ENCODE peak calls at places on chromosome 18, in four cellular contexts. N is BJ, C is spleen, R is IMR-90. P is an unnamed sample. For H3K27me3, the result is how much of the 10 kb centered on the place peaks cover.

GRCh38 chr18:48045744-48046143 is 115.3 kb upstream of the SMAD2 start:
- DNase-seq in N (no peak), C (peak), R (no peak), P (no peak)

GRCh38 chr18:49591775-49592174 is 29.9 kb downstream of the LIPG start:
- DNase-seq in N (no peak), C (no peak), R (no peak), P (no peak)

GRCh38 chr18:51137051-51137729 is 60.3 kb downstream of the MEX3C start:
- DNase-seq in N (no peak), R (no peak), C (no peak), P (no peak)

GRCh38 chr18:77133051-77133919 is 702 bp upstream of the MBP start:
- DNase-seq in R (no peak), C (peak), N (no peak), P (no peak)

GRCh38 chr18:76246579-76246978 is 248.5 kb downstream of the ZNF516 start:
- DNase-seq in N (no peak), C (no peak), R (no peak), P (no peak)

GRCh38 chr18:57561728-57562423 is 24.6 kb downstream of the FECH start:
- DNase-seq in N (no peak), R (peak), C (no peak), P (peak)

GRCh38 chr18:11802160-11802559 is 49.1 kb upstream of the CHMP1B start:
- DNase-seq in N (no peak), C (no peak), R (no peak), P (no peak)

GRCh38 chr18:2540575-2540974 is 30.7 kb downstream of the METTL4 start:
- DNase-seq in R (no peak), N (no peak), C (no peak), P (no peak)

GRCh38 chr18:48541026-48541746 is 2.4 kb downstream of the CTIF start:
- DNase-seq in C (peak), N (no peak), R (peak), P (no peak)

GRCh38 chr18:5142859-5143258 is 54.2 kb downstream of the AKAIN1 start:
- DNase-seq in C (no peak), R (no peak), N (no peak), P (no peak)

GRCh38 chr18:5144629-5145028 is 52.4 kb downstream of the AKAIN1 start:
- DNase-seq in C (no peak), N (no peak), R (no peak), P (no peak)

GRCh38 chr18:5146093-5146492 is 51.0 kb downstream of the AKAIN1 start:
- DNase-seq in C (no peak), N (no peak), R (no peak), P (no peak)

GRCh38 chr18:5142131-5142530 is 54.9 kb downstream of the AKAIN1 start:
- DNase-seq in C (no peak), R (no peak), N (no peak), P (no peak)

GRCh38 chr18:5145168-5145857 is 51.7 kb downstream of the AKAIN1 start:
- DNase-seq in R (no peak), C (no peak), N (no peak), P (no peak)
- TF ChIP-seq CTCF in R (no peak), C (no peak), N (no peak), P (no peak)

DNA sequence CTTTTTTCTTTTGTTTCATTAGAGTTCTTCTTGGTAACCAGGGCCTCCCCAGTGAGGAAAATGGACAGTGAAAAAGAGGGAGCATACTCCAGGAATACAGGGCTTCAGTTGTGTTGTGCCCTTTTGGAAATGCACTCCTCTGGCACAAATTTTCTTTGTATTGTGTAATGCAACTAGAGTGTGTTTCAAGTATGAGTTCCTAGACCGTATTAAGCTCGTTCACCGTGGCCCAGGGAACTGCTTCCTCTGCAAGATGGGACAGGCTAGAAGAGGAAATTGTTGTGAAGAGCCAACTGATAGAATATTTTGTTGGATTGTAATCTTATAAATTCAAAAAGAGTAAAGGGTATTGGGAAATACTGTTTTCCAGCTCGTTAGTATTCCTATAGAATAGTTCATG is 137.2 kb upstream of the TTC39C start:
- DNase-seq in R (no peak), N (no peak), C (no peak), P (no peak)
- H3K4me3 ChIP-seq in R (no peak), N (no peak), C (no peak), P (no peak)

DNA sequence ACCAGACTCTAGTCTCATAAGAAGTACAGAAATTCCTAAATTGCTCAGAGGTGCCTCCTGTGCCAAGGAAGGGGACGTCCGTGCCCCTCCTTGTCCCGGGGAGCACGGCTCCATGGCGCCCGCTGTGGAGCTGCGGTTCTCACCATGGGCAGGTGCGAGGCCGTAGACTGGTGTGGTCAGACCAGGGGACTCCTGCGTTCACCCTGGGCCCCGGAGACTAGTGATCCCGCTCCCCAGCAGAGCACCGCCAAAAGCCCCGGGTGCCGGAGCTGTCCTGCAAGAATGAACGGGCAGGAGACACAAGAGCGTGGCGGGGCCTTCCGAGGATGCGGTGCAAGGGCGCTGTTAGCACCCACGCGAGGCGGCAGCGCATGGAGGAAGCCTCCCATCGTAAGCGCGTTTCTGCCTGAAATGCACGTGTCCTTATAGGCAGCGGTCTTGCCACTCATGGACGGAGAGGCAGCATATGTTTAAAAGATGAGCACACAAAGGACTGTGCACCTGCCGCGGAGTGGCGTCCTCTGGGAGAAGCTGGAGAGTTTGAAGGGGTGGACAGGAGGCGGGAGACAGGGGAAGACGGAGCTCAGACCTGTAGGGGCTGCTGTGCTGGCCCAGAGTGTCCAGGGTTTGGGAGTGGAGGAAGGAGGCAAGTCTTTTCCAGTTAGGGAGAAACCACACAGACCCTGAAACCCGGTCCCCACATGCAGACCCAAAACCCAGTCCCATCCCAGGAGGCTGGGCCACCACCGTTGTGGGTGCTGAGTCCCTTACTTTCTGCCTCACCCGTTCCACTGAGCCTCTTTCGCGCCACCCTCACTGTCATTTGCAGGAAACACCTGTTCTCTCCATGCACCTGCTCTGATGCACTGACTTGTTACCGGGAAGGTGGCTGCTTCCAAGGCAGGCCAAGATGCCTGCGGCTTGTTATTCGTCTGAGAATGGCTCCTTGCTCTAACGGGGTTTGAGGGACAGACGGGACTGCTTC is 7.5 kb upstream of the KCNG2 start:
- DNase-seq in R (no peak), C (peak), N (no peak), P (no peak)
- H3K27me3 ChIP-seq in R (under half), C (half or more), N (under half), P (under half)

GRCh38 chr18:62634991-62635630 is 80.2 kb upstream of the PHLPP1 start:
- DNase-seq in C (no peak), N (no peak), R (no peak), P (peak)
- TF ChIP-seq CTCF in C (no peak), N (no peak), R (no peak), P (no peak)

GRCh38 chr18:34023471-34023870 is 201.2 kb downstream of the NOL4 start:
- DNase-seq in C (no peak), R (peak), N (no peak), P (peak)

GRCh38 chr18:34018358-34018757 is 206.4 kb downstream of the NOL4 start:
- DNase-seq in R (no peak), N (no peak), C (no peak), P (no peak)
- H3K4me3 ChIP-seq in R (no peak), N (no peak), C (no peak), P (no peak)

DNA sequence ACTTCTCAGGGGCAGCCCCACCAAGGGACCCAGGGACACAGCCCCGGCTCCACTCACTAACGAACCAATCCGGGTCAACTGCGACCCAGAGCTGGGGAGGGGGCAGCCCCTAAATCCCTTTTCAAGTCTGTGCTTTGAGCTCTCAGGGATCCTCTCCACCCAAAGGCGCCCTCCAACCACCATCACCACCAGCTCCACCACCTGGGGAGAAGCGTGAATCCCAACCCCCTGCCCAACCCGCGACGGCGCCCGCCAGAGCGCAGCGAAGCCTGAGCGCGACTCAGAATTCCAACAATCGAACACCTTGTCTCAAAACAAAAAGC is 513 bp downstream of the DSC3 start:
- DNase-seq in C (no peak), R (no peak), N (no peak), P (no peak)
- H3K27me3 ChIP-seq in C (half or more), R (under half), N (under half), P (under half)

DNA sequence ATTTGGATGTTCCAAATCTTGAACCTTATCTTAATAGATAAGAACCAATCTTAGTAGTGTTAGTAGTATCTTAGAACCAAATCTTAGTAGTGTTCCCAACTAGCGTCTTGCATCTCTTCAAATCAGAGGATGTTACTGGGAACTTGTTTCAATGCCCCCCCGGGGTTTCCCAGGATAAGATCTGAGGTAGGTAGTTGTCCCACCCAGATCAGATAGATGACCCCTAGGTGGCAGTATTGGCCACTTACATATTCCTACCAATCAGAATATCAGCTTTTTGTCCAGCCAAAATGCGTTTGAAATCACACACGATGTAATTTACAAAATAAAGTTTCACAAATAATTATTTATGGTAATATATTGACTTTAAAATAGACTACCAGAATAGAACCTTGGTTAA is 314.8 kb downstream of the MBD2 start:
- DNase-seq in R (peak), C (no peak), N (no peak), P (no peak)
- TF ChIP-seq CTCF in R (peak), C (peak), N (peak), P (peak)

DNA sequence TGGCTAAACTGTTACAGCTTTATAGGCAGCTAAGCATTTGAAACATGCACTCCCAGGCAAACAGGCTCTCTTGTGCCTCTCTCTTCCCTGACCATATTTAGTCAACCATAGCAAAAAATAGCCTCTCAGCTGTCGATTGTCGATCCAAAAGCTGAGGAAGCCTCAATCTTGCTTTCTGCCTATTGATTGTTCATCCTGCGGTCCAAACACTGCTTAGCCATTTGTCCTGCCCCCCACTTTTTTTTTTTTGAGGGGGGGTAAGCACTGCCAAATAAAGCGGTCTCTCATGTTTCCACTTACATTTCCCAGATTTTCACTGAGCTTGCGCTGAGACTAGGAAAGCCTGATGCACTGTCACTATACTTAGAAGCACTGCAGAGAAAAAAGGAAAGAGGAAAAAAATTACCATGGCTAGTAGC is 90.8 kb downstream of the MIB1 start:
- DNase-seq in C (no peak), N (no peak), R (peak), P (no peak)
- H3K4me3 ChIP-seq in C (no peak), N (no peak), R (no peak), P (no peak)

GRCh38 chr18:45540146-45540545 is 75.1 kb upstream of the SLC14A2 start:
- DNase-seq in N (no peak), C (no peak), R (no peak), P (no peak)
- H3K27me3 ChIP-seq in N (under half), C (under half), R (under half), P (under half)